ENCODE peak calls at places on chromosome 14, in seven cellular contexts. J is HCT116, U is endothelial cell of umbilical vein, W is K562, C is GM12878, I is HepG2, S is H1. X is an unnamed sample.

GRCh38 chr14:61065671-61066070 is 84.6 kb downstream of the SLC38A6 start:
- DNase-seq in I (no peak), J (no peak), U (no peak), C (no peak), S (no peak), W (no peak), X (no peak)

GRCh38 chr14:100790785-100791667 is 34.9 kb upstream of the MEG3 start:
- DNase-seq in U (peak; percentile 5), C (no peak), W (peak; percentile 92), S (no peak), I (no peak), J (no peak), X (peak; percentile 41)

GRCh38 chr14:75283884-75284563 is 5.4 kb downstream of the FOS start:
- DNase-seq in S (no peak), U (no peak), I (peak; percentile 44), C (no peak), W (peak; percentile 78), J (no peak), X (peak; percentile 51)

GRCh38 chr14:20690848-20691640 is 2.5 kb downstream of the ANG start:
- DNase-seq in J (peak; percentile 60), W (peak; percentile 70), C (peak; percentile 44), I (peak; percentile 84), U (peak; percentile 77), S (no peak), X (peak; percentile 72)

GRCh38 chr14:72000907-72001306 is 68.7 kb downstream of the RGS6 start:
- DNase-seq in W (no peak), J (no peak), U (no peak), C (peak; percentile 34), S (no peak), I (no peak), X (no peak)

GRCh38 chr14:102573591-102574046 is 18.8 kb upstream of the RCOR1 start:
- DNase-seq in C (no peak), W (no peak), S (no peak), U (no peak), J (no peak), I (no peak), X (no peak)

GRCh38 chr14:73264080-73264895 is 27.0 kb downstream of the PAPLN start:
- DNase-seq in S (no peak), J (no peak), I (no peak), C (no peak), W (no peak), U (no peak), X (no peak)

GRCh38 chr14:104650981-104651875 is 38.2 kb upstream of the INF2 start:
- DNase-seq in J (no peak), S (no peak), U (no peak), W (no peak), C (no peak), I (no peak), X (no peak)

DNA sequence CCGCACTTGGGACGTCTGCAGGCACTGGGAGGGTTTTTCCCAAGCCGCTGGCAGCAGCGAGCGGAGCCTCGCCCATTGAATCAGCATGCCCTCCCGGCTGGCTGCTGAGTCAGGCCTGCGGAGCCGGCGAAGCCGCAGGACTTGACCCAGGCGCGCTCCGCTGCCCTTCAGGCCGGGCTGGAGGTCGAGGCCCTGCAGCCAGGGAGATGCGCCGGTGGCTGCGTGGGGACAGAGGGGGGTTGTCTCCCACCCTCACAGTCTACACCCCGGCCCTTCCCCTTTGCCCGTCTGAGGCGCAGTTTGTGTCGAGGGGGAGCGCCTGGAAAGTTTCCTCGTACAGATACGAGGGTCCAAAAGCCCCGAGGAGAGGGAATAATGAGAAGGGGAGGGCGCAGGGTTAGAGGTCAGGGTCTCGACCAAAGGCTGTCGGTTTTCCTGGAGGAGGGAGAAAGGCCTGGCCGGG is 759 bp upstream of the KLC1 start:
- DNase-seq in J (peak; percentile 39), S (no peak), W (peak; percentile 75), U (peak; percentile 72), C (no peak), I (no peak), X (peak; percentile 79)
- TF ChIP-seq POLR2A in J (no peak), S (no peak), W (peak; percentile 50), U (no peak), C (peak; percentile 75), I (peak; percentile 57), X (peak; percentile 75)

GRCh38 chr14:56733396-56733795 is 76.9 kb downstream of the OTX2 start:
- DNase-seq in I (no peak), U (no peak), W (no peak), C (no peak), J (no peak), S (peak; percentile 56), X (no peak)
- H2AFZ ChIP-seq in I (no peak overlapping the region), U (no peak overlapping the region), W (no peak overlapping the region), C (no peak overlapping the region), J (no peak overlapping the region), S (no peak overlapping the region), X (no peak overlapping the region)

GRCh38 chr14:23321572-23322547 is 603 bp downstream of the PABPN1 start:
- DNase-seq in S (no peak), U (peak; percentile 50), J (no peak), I (peak; percentile 71), C (no peak), W (peak; percentile 65), X (peak; percentile 54)
- TF ChIP-seq POLR2A in S (peak; percentile 64), U (peak; percentile 69), J (no peak), I (no peak), C (peak; percentile 64), W (peak; percentile 73), X (peak; percentile 82)

GRCh38 chr14:56118611-56119181 is 485 bp downstream of the PELI2 start:
- DNase-seq in W (no peak), C (no peak), J (no peak), U (peak; percentile 7), I (no peak), S (no peak), X (no peak)

GRCh38 chr14:56117765-56118610 is at the start of gene PELI2:
- DNase-seq in J (peak; percentile 15), C (no peak), S (no peak), W (peak; percentile 55), I (peak; percentile 6), U (peak; percentile 64), X (peak; percentile 73)

GRCh38 chr14:56121786-56122185 is 3.6 kb downstream of the PELI2 start:
- DNase-seq in I (no peak), C (no peak), S (no peak), J (no peak), W (no peak), U (no peak), X (peak; percentile 82)

GRCh38 chr14:56120091-56120632 is 2.0 kb downstream of the PELI2 start:
- DNase-seq in U (peak; percentile 65), W (no peak), C (no peak), I (no peak), S (no peak), J (no peak), X (peak; percentile 46)

DNA sequence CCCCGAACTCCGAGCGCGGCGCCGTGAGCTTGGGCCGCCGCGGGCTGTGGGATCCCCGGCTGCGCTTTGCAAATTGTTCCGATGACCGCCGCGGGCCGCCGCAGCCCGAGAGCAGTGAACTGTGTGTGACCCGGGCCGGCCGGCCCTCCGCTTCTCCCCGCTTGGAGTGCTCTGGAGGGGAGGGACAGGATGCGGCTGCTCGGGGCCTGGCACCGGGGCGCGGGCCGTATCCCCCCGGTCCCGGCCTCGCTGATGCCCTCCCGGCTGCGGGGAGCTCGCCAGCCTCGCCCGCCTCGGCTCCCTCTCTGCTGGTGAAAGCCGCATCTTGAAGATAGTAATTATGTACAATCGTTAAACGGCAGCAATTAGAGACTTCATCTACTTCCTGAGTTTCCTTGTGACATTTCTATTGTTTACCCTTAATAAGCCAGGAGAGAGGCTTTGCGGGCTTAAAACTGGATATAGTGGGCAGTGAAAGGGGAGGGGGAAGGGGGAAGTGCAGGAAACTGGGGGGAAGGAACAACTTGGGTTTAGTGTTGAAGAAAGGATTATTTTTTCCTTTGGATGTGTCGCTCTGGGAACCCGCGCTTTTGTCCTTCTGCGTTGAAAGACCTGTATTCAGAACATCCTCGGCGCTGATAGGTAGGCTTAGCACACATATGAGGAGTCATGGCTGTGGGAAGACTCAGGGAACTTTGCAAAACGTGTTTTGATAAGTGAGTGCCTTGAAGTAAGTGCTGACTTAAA is 1.2 kb downstream of the PELI2 start:
- DNase-seq in W (peak; percentile 9), S (no peak), I (no peak), J (no peak), C (no peak), U (peak; percentile 54), X (peak; percentile 52)
- H2AFZ ChIP-seq in W (no peak overlapping the region), S (no peak overlapping the region), I (no peak overlapping the region), J (no peak overlapping the region), C (no peak overlapping the region), U (peak overlapping the region; percentile 81), X (peak overlapping the region; percentile 88)

GRCh38 chr14:64503184-64503433 is 529 bp downstream of the ZBTB25 start:
- DNase-seq in I (no peak), J (no peak), S (no peak), W (no peak), C (no peak), U (no peak), X (no peak)

GRCh38 chr14:64502476-64503183 is 1.0 kb downstream of the ZBTB25 start:
- DNase-seq in W (peak; percentile 57), U (peak; percentile 52), I (no peak), J (no peak), S (no peak), C (no peak), X (peak; percentile 16)

GRCh38 chr14:64504310-64504896 is at the start of gene ZBTB1:
- DNase-seq in U (peak; percentile 91), I (peak; percentile 74), W (peak; percentile 71), J (peak; percentile 65), S (peak; percentile 63), C (no peak), X (peak; percentile 86)

GRCh38 chr14:64504897-64505771 is 564 bp downstream of the ZBTB1 start:
- DNase-seq in C (no peak), W (peak; percentile 90), U (peak; percentile 83), J (peak; percentile 58), S (peak; percentile 62), I (peak; percentile 67), X (peak; percentile 83)

GRCh38 chr14:64503434-64504309 is at the start of gene ZBTB25:
- DNase-seq in U (peak; percentile 95), J (peak; percentile 90), C (peak; percentile 83), S (peak; percentile 78), W (peak; percentile 86), I (peak; percentile 90), X (peak; percentile 93)
- TF ChIP-seq POLR2A in U (peak; percentile 84), J (peak; percentile 73), C (peak; percentile 85), S (peak; percentile 62), W (peak; percentile 72), I (peak; percentile 83), X (peak; percentile 72)

GRCh38 chr14:23129759-23130316 is 10.8 kb upstream of the CEBPE start:
- DNase-seq in C (no peak), U (peak; percentile 57), S (no peak), I (no peak), W (no peak), J (no peak), X (no peak)
- H2AFZ ChIP-seq in C (no peak overlapping the region), U (no peak overlapping the region), S (no peak overlapping the region), I (no peak overlapping the region), W (peak overlapping the region; percentile 4), J (no peak overlapping the region), X (no peak overlapping the region)

GRCh38 chr14:23409966-23410635 is 2.0 kb upstream of the MYH6 start:
- DNase-seq in U (no peak), S (no peak), W (no peak), J (no peak), I (no peak), C (no peak), X (no peak)
- TF ChIP-seq POLR2A in U (no peak), S (no peak), W (no peak), J (no peak), I (no peak), C (no peak), X (no peak)

GRCh38 chr14:55272415-55272786 is 1.2 kb downstream of the FBXO34 start:
- DNase-seq in J (no peak), W (no peak), I (no peak), U (no peak), C (no peak), S (no peak), X (no peak)
- H2AFZ ChIP-seq in J (no peak overlapping the region), W (no peak overlapping the region), I (no peak overlapping the region), U (peak overlapping the region; percentile 96), C (no peak overlapping the region), S (no peak overlapping the region), X (no peak overlapping the region)

GRCh38 chr14:94129111-94129757 is at the start of gene IFI27L2:
- DNase-seq in I (peak; percentile 40), C (no peak), W (peak; percentile 69), J (peak; percentile 59), S (peak; percentile 47), U (peak; percentile 59), X (peak; percentile 73)
- TF ChIP-seq POLR2A in I (no peak), C (peak; percentile 82), W (no peak), J (no peak), S (no peak), U (no peak), X (no peak)

X was measured in IMR-90.